ENCODE peak calls at places on chromosome 7, in seven cellular contexts. P, X, A, C, N, J and G are unnamed samples.

GRCh38 chr7:132456418-132456817 is 119.9 kb downstream of the PLXNA4 start:
- DNase-seq in P (no peak), X (no peak), A (no peak), C (no peak), N (no peak), J (no peak), G (no peak)

GRCh38 chr7:19522486-19522885 is 186.4 kb downstream of the POLR1F start:
- DNase-seq in P (no peak), X (no peak), A (no peak), C (no peak), N (peak; percentile 57), J (peak; percentile 91), G (no peak)

GRCh38 chr7:21960922-21961321 is 15.2 kb upstream of the CDCA7L start:
- DNase-seq in P (no peak), X (no peak), A (no peak), C (no peak), N (no peak), J (peak; percentile 85), G (no peak)

GRCh38 chr7:102045681-102046372 is 228.4 kb downstream of the CUX1 start:
- DNase-seq in P (no peak), X (no peak), A (no peak), C (no peak), N (no peak), J (no peak), G (no peak)

GRCh38 chr7:16098585-16099179 is 322.7 kb downstream of the CRPPA start:
- DNase-seq in P (no peak), X (no peak), A (peak; percentile 28), C (no peak), N (peak; percentile 69), J (peak; percentile 19), G (no peak)

GRCh38 chr7:919114-919442 is 35.4 kb downstream of the ADAP1 start:
- DNase-seq in P (no peak), X (peak; percentile 7), A (no peak), C (no peak), N (no peak), J (no peak), G (no peak)

GRCh38 chr7:158812684-158813083 is 16.6 kb downstream of the ESYT2 start:
- DNase-seq in P (no peak), X (no peak), A (no peak), C (no peak), N (no peak), J (no peak), G (no peak)

GRCh38 chr7:29807179-29807841 is 1.0 kb downstream of the WIPF3 start:
- DNase-seq in P (no peak), X (peak; percentile 44), A (peak; percentile 79), C (no peak), N (peak; percentile 69), J (no peak), G (no peak)

GRCh38 chr7:36277247-36277542 is 112.5 kb upstream of the ANLN start:
- DNase-seq in P (no peak), X (no peak), A (no peak), C (no peak), N (no peak), J (no peak), G (no peak)

GRCh38 chr7:151251926-151252835 is 3.7 kb upstream of the SMARCD3 start:
- DNase-seq in P (no peak), X (peak; percentile 62), A (peak; percentile 78), C (no peak), N (peak; percentile 71), J (peak; percentile 78), G (no peak)

GRCh38 chr7:106570948-106571418 is 90.0 kb downstream of the CCDC71L start:
- DNase-seq in P (no peak), X (no peak), A (no peak), C (no peak), N (no peak), J (no peak), G (no peak)

GRCh38 chr7:128795129-128795528 is 3.4 kb downstream of the CCDC136 start:
- DNase-seq in P (no peak), X (no peak), A (no peak), C (no peak), N (no peak), J (no peak), G (no peak)

GRCh38 chr7:44767134-44767911 is 18.7 kb downstream of the ZMIZ2 start:
- DNase-seq in P (no peak), X (no peak), A (no peak), C (no peak), N (no peak), J (no peak), G (no peak)

GRCh38 chr7:124022551-124022950 is 10.3 kb downstream of the TMEM229A start:
- DNase-seq in P (no peak), X (no peak), A (no peak), C (no peak), N (peak; percentile 97), J (no peak), G (no peak)

GRCh38 chr7:824664-825063 is 7.6 kb upstream of the SUN1 start:
- DNase-seq in P (no peak), X (no peak), A (no peak), C (no peak), N (no peak), J (no peak), G (no peak)